ENCODE peak calls at places on chromosomes 2 and 18, in eight cellular contexts. X is GM12865, U is IMR-90, Y is tibial artery, N is HepG2, S is spleen, F is astrocyte of the cerebellum, M is GM06990. J is an unnamed sample.

GRCh38 chr18:48326901-48327675 is 82.1 kb downstream of the ZBTB7C start:
- DNase-seq in X (no peak), Y (no peak), S (peak), F (no peak), U (peak), N (no peak), M (no peak), J (peak)

GRCh38 chr2:20897047-20897446 is 74.1 kb upstream of the LDAH start:
- DNase-seq in N (no peak), F (no peak), U (no peak), Y (no peak), X (no peak), M (no peak), S (no peak), J (no peak)

GRCh38 chr2:129008055-129008880 is 689.6 kb upstream of the HS6ST1 start:
- DNase-seq in S (no peak), X (no peak), F (no peak), M (no peak), Y (no peak), U (no peak), N (no peak), J (no peak)

GRCh38 chr2:11155326-11156059 is at the start of gene SLC66A3:
- DNase-seq in X (peak), S (peak), F (peak), M (peak), U (peak), Y (peak), N (peak), J (peak)

GRCh38 chr2:673615-674318 is 3.4 kb downstream of the TMEM18 start:
- DNase-seq in Y (no peak), S (no peak), M (no peak), N (no peak), X (no peak), U (peak), F (no peak), J (peak)

GRCh38 chr2:39139511-39140237 is 18.8 kb upstream of the SOS1 start:
- DNase-seq in M (no peak), Y (no peak), F (no peak), X (no peak), N (no peak), U (no peak), S (no peak), J (no peak)

GRCh38 chr2:172969171-172969570 is 106.5 kb upstream of the MAP3K20 start:
- DNase-seq in X (no peak), M (no peak), F (no peak), Y (no peak), U (peak), N (no peak), S (no peak), J (no peak)

GRCh38 chr2:207473203-207473865 is 56.4 kb upstream of the CREB1 start:
- DNase-seq in M (peak), S (no peak), U (peak), F (peak), Y (peak), X (peak), N (peak), J (peak)

GRCh38 chr2:80074321-80074720 is 230.2 kb downstream of the LRRTM1 start:
- DNase-seq in Y (no peak), S (no peak), X (no peak), F (no peak), U (no peak), M (no peak), N (no peak), J (no peak)

GRCh38 chr2:61550375-61551209 is 12.4 kb upstream of the XPO1 start:
- DNase-seq in F (no peak), N (no peak), Y (no peak), X (no peak), U (no peak), S (no peak), M (no peak), J (no peak)

GRCh38 chr2:203928849-203929248 is 7.7 kb upstream of the ICOS start:
- DNase-seq in S (no peak), M (no peak), X (no peak), Y (no peak), U (peak), N (no peak), F (no peak), J (no peak)

GRCh38 chr18:63131106-63131943 is 188.2 kb downstream of the BCL2 start:
- DNase-seq in F (peak), M (no peak), X (peak), N (peak), U (peak), Y (peak), S (no peak), J (peak)

GRCh38 chr2:189659734-189660133 is 1.5 kb upstream of the ASNSD1 start:
- DNase-seq in Y (no peak), X (no peak), N (no peak), U (peak), M (no peak), S (no peak), F (no peak), J (no peak)

GRCh38 chr18:41165625-41166024 is 789.4 kb upstream of the PIK3C3 start:
- DNase-seq in X (no peak), M (no peak), S (no peak), N (no peak), F (no peak), U (peak), Y (no peak), J (no peak)

GRCh38 chr18:7147399-7147798 is 29.8 kb upstream of the LAMA1 start:
- DNase-seq in U (no peak), S (no peak), N (no peak), M (no peak), X (no peak), F (no peak), Y (no peak), J (no peak)

GRCh38 chr18:54805571-54806334 is 22.5 kb upstream of the RAB27B start:
- DNase-seq in F (no peak), X (no peak), S (no peak), Y (no peak), U (peak), N (peak), M (no peak), J (peak)

DNA sequence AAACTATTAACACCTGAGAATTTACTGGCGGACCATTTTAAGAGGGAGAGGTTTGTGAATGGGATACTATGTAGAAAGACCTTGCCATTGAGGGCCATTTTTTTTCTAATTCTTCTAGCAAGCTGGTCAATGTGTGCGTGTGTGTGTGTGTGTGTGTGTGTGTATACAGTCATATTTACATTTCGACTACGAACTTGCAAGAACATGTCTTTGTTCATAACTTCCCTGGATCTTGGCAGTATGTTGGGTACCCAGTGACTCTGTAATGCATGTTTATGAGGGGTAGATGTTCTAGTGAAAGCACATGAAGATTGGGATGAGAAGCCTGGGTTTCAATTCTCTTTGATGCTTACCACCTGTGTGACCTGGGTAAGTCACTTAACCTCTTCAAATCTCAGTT is 133.6 kb downstream of the UBE2E3 start:
- DNase-seq in X (no peak), S (no peak), M (no peak), F (no peak), U (no peak), Y (no peak), N (peak), J (no peak)
- H3K4me3 ChIP-seq in X (no peak), S (no peak), M (no peak), F (no peak), U (no peak), Y (no peak), N (no peak), J (no peak)

GRCh38 chr2:218709906-218710305 is 729 bp upstream of the TTLL4 start:
- DNase-seq in M (no peak), F (no peak), Y (no peak), N (no peak), S (no peak), X (no peak), U (no peak), J (no peak)
- TF ChIP-seq CTCF in M (no peak), F (no peak), Y (no peak), N (no peak), S (no peak), X (no peak), U (no peak), J (no peak)

GRCh38 chr2:191439481-191439880 is 194.3 kb downstream of the MYO1B start:
- DNase-seq in S (no peak), X (no peak), F (no peak), U (no peak), Y (no peak), M (no peak), N (peak), J (no peak)

GRCh38 chr2:191434072-191434471 is 188.9 kb downstream of the MYO1B start:
- DNase-seq in M (no peak), F (no peak), Y (no peak), X (peak), U (no peak), N (no peak), S (no peak), J (no peak)

GRCh38 chr2:191441761-191442160 is 196.6 kb downstream of the MYO1B start:
- DNase-seq in Y (no peak), S (no peak), M (no peak), F (no peak), U (peak), X (no peak), N (no peak), J (peak)

GRCh38 chr2:191432121-191432520 is 186.9 kb downstream of the MYO1B start:
- DNase-seq in F (no peak), U (peak), Y (no peak), N (no peak), X (no peak), M (no peak), S (no peak), J (no peak)

DNA sequence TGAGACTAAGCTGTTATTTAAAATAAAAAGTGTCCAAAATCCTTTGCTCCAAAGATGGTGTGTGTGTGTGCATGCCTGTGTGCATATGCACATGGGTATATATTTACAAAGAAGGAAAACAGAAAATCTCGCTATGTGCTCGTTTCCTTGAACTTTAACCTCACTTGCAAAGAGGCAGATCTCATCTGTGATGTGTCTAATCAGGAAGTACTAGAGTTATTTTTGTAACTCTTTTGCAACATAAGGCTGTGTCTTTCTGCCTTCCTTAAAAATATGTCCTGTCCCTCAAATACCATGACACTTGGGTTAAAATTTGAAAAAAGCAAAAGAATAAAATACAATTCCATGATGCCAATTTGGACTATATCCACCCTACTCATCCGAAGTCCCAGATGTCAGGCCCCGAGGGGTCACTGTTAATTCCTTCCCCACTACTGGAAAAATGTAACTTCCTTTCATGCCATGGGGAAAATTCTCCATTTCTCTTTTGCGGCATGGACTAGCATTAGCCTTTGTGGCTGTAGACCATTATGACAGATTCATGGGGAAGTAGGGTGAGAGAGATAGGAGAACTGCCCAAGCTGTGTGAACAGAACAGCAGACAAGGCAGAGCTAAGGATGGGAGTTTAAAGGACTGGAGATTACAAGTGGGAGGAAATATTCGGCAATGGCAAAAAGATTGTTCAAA is 191.3 kb downstream of the MYO1B start:
- DNase-seq in Y (no peak), N (peak), M (no peak), F (no peak), X (no peak), U (no peak), S (no peak), J (no peak)
- H3K4me3 ChIP-seq in Y (no peak), N (no peak), M (no peak), F (no peak), X (no peak), U (no peak), S (no peak), J (no peak)

GRCh38 chr2:202039278-202040100 is 5.8 kb downstream of the FZD7 start:
- DNase-seq in Y (no peak), U (no peak), N (no peak), F (no peak), X (peak), S (no peak), M (no peak), J (no peak)
- TF ChIP-seq CTCF in Y (no peak), U (no peak), N (no peak), F (no peak), X (no peak), S (no peak), M (no peak), J (no peak)

DNA sequence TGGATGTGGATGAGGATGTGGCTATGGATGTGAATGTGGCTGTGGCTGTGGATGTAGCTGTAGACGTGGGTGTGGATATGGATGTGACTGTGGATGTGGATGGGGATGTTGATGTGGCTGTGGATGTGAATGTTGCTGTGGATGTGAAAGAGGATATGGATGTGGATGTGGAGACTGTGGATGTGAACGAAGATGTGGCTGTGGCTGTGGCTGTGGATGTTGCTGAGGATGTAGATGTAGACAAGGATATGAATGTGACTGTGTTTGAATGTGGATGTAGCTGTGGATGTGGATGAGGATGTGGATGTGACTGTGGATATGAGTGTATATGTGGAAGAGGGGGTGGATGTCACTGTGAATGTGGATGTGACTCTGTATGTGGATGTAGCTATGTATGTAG is 884.6 kb upstream of the CHAC2 start:
- DNase-seq in M (no peak), F (no peak), Y (no peak), X (no peak), N (no peak), S (no peak), U (no peak), J (no peak)
- H3K4me3 ChIP-seq in M (no peak), F (no peak), Y (no peak), X (no peak), N (no peak), S (no peak), U (no peak), J (no peak)

DNA sequence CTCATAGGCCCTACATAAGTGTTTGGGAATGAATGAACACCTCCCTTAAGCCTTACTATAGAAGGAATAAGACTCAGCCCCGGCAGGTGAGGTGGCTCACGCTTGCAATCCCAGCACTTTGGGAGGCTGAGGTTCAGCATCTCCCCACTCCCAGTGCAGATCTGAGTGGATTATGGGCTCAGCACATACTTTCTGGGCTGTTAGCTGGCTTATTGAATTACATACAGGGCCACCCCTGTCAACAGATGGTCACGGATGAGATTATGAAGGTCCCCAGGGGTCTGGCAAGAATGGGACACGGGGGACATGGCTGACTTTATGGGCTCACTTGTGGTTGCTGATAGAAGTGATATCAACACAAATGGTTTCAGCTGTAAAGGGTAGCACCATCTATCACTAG is 322.3 kb downstream of the TSN start:
- DNase-seq in U (no peak), M (no peak), N (no peak), Y (no peak), S (no peak), F (no peak), X (no peak), J (no peak)
- TF ChIP-seq CTCF in U (no peak), M (no peak), N (no peak), Y (no peak), S (no peak), F (no peak), X (no peak), J (no peak)

GRCh38 chr2:76197842-76198448 is 487.2 kb upstream of the GCFC2 start:
- DNase-seq in Y (peak), F (peak), U (peak), S (no peak), M (peak), N (peak), X (peak), J (peak)
- H3K4me3 ChIP-seq in Y (no peak), F (no peak), U (no peak), S (no peak), M (no peak), N (no peak), X (no peak), J (no peak)

GRCh38 chr2:14826518-14826917 is 194.0 kb downstream of the LRATD1 start:
- DNase-seq in M (no peak), Y (no peak), U (no peak), F (no peak), S (no peak), N (no peak), X (no peak), J (no peak)

GRCh38 chr2:14827226-14828023 is 194.9 kb downstream of the LRATD1 start:
- DNase-seq in N (no peak), M (no peak), U (peak), S (no peak), F (no peak), X (no peak), Y (no peak), J (peak)

GRCh38 chr2:14828223-14828622 is 195.7 kb downstream of the LRATD1 start:
- DNase-seq in N (no peak), U (no peak), Y (no peak), F (no peak), S (no peak), X (no peak), M (no peak), J (no peak)

GRCh38 chr2:14831458-14831857 is 198.9 kb downstream of the LRATD1 start:
- DNase-seq in M (no peak), X (no peak), F (no peak), S (no peak), N (no peak), U (no peak), Y (no peak), J (peak)
- TF ChIP-seq CTCF in M (no peak), X (no peak), F (no peak), S (no peak), N (no peak), U (no peak), Y (no peak), J (peak)

J was measured in AG10803.